ENCODE peak calls at places on chromosomes 11 and 22, in four cellular contexts. Y is mesenchymal stem cell, D is H9, G is H1. J is an unnamed sample.

GRCh38 chr11:19827399-19828135 is 114.9 kb downstream of the NAV2 start:
- DNase-seq in D (peak), G (peak), Y (no peak), J (no peak)

GRCh38 chr11:83681045-83681781 is 395.0 kb upstream of the CCDC90B start:
- DNase-seq in G (no peak), D (no peak), Y (no peak), J (peak)

GRCh38 chr11:132851247-132851646 is 681.1 kb downstream of the OPCML start:
- DNase-seq in D (no peak), Y (no peak), G (no peak), J (no peak)

GRCh38 chr22:43592470-43592869 is 180.7 kb downstream of the MPPED1 start:
- DNase-seq in G (no peak), Y (no peak), D (peak), J (peak)

GRCh38 chr22:36052505-36052941 is 23.9 kb upstream of the RBFOX2 start:
- DNase-seq in G (no peak), D (no peak), Y (peak), J (no peak)

GRCh38 chr11:96081561-96081960 is 157.7 kb upstream of the MTMR2 start:
- DNase-seq in Y (no peak), G (no peak), D (no peak), J (no peak)

GRCh38 chr11:47466201-47466600 is 17.3 kb upstream of the RAPSN start:
- DNase-seq in Y (no peak), G (no peak), D (no peak), J (no peak)

GRCh38 chr22:36385491-36386350 is 2.0 kb downstream of the MYH9 start:
- DNase-seq in G (no peak), D (no peak), Y (peak), J (no peak)

GRCh38 chr11:35787626-35788025 is 125.1 kb downstream of the TRIM44 start:
- DNase-seq in Y (no peak), D (no peak), G (no peak), J (no peak)

GRCh38 chr22:23180893-23181762 is 819 bp downstream of the BCR start:
- DNase-seq in G (no peak), Y (no peak), D (no peak), J (no peak)

GRCh38 chr11:46099973-46100335 is 21.3 kb downstream of the PHF21A start:
- DNase-seq in D (no peak), Y (peak), G (no peak), J (no peak)

GRCh38 chr11:103619480-103619879 is 417.0 kb upstream of the DDI1 start:
- DNase-seq in G (no peak), Y (no peak), D (no peak), J (no peak)

GRCh38 chr22:39820266-39820665 is 73.3 kb downstream of the ENTHD1 start:
- DNase-seq in G (no peak), Y (peak), D (no peak), J (no peak)

GRCh38 chr11:120773501-120774031 is 250.3 kb upstream of the TBCEL start:
- DNase-seq in D (no peak), Y (peak), G (no peak), J (no peak)

GRCh38 chr22:29780781-29781676 is 13.9 kb downstream of the UQCR10 start:
- DNase-seq in G (no peak), Y (peak), D (no peak), J (no peak)

GRCh38 chr22:31622980-31623379 is 39.0 kb downstream of the PISD start:
- DNase-seq in D (no peak), Y (no peak), G (no peak), J (no peak)

GRCh38 chr22:19887251-19887985 is 32.7 kb upstream of the GNB1L start:
- DNase-seq in G (no peak), D (no peak), Y (no peak), J (no peak)

GRCh38 chr22:46815896-46816721 is 53.7 kb downstream of the TBC1D22A start:
- DNase-seq in G (no peak), Y (peak), D (no peak), J (no peak)

GRCh38 chr22:20015971-20016733 is 471 bp downstream of the ARVCF start:
- DNase-seq in Y (peak), G (no peak), D (peak), J (no peak)

GRCh38 chr11:128448981-128449713 is 138.2 kb downstream of the ETS1 start:
- DNase-seq in D (no peak), G (no peak), Y (no peak), J (no peak)

GRCh38 chr11:38814670-38815069 is 2216.6 kb upstream of the RAG2 start:
- DNase-seq in Y (peak), G (no peak), D (no peak), J (no peak)

GRCh38 chr11:99154277-99154676 is 133.5 kb downstream of the CNTN5 start:
- DNase-seq in G (no peak), D (no peak), Y (no peak), J (no peak)

GRCh38 chr22:32518848-32519247 is 44.2 kb downstream of the FBXO7 start:
- DNase-seq in D (no peak), G (no peak), Y (no peak), J (no peak)

GRCh38 chr11:100791873-100792272 is 104.8 kb downstream of the ARHGAP42 start:
- DNase-seq in Y (no peak), G (peak), D (peak), J (no peak)

GRCh38 chr11:17012712-17013547 is 1.3 kb downstream of the PLEKHA7 start:
- DNase-seq in D (peak), Y (peak), G (no peak), J (peak)

GRCh38 chr11:914747-915493 is 4.3 kb upstream of the CHID1 start:
- DNase-seq in D (no peak), G (no peak), Y (no peak), J (no peak)

GRCh38 chr11:22461626-22462025 is 123.4 kb downstream of the SLC17A6 start:
- DNase-seq in D (no peak), G (no peak), Y (peak), J (no peak)

GRCh38 chr22:44894321-44894720 is 115.5 kb downstream of the PHF21B start:
- DNase-seq in G (no peak), Y (no peak), D (no peak), J (no peak)

GRCh38 chr11:78244080-78244479 is 55.4 kb downstream of the USP35 start:
- DNase-seq in Y (no peak), G (no peak), D (no peak), J (no peak)

GRCh38 chr22:31753005-31753633 is 700 bp upstream of the DEPDC5 start:
- DNase-seq in G (no peak), Y (peak), D (peak), J (peak)

GRCh38 chr11:126109941-126110731 is 47.5 kb upstream of the CDON start:
- DNase-seq in Y (peak), G (no peak), D (no peak), J (no peak)

GRCh38 chr11:56533054-56533740 is 9.9 kb downstream of the OR5M11 start:
- DNase-seq in Y (no peak), D (no peak), G (no peak), J (no peak)

GRCh38 chr22:46133588-46133855 is 16.8 kb upstream of the PPARA start:
- DNase-seq in Y (no peak), G (no peak), D (no peak), J (no peak)

GRCh38 chr22:36565686-36566085 is 36.7 kb upstream of the EIF3D start:
- DNase-seq in Y (no peak), D (no peak), G (no peak), J (no peak)

GRCh38 chr22:41589260-41589600 is 410 bp downstream of the PMM1 start:
- DNase-seq in D (no peak), G (peak), Y (peak), J (peak)

GRCh38 chr22:24553597-24554315 is 1.2 kb downstream of the GUCD1 start:
- DNase-seq in G (no peak), D (no peak), Y (peak), J (no peak)

GRCh38 chr11:130652671-130653335 is 204.4 kb downstream of the ADAMTS15 start:
- DNase-seq in D (no peak), G (no peak), Y (peak), J (no peak)

GRCh38 chr11:94932503-94932902 is 40.9 kb downstream of the CWC15 start:
- DNase-seq in Y (no peak), D (no peak), G (no peak), J (no peak)
- H2BK15ac ChIP-seq in Y (no peak), D (no peak), G (no peak), J (no peak)

GRCh38 chr22:49966716-49967332 is 6.3 kb downstream of the PIM3 start:
- DNase-seq in D (peak), G (no peak), Y (peak), J (no peak)
- H2BK12ac ChIP-seq in D (no peak), G (peak), Y (peak), J (no peak)

DNA sequence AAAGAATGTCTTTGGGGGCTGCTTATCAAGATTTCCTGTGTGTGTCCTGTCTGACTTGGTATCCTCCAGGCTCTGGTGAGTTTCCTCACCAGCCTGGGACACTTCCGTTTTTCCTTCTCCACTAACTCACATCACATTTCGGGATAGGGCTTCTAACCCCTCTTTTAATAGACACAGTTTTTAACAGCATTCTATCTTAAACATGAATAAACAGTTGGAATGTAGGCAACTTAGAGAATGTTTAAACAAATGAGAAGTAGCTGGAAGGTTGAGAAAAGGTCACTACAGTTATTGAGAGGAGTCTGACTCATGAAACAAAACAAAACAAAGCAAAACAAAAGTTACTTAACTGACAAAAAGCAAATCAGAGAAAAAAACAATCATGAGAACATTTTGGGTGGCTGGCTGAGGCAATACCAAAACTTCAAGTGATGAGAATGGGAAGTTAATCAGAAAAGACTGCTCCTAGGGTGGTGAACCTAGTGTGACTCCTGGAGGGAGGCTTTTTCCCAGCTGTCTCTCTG is 64.7 kb upstream of the CTSC start:
- DNase-seq in D (no peak), Y (peak), G (no peak), J (peak)
- H2AFZ ChIP-seq in D (no peak), Y (no peak), G (no peak), J (peak)

DNA sequence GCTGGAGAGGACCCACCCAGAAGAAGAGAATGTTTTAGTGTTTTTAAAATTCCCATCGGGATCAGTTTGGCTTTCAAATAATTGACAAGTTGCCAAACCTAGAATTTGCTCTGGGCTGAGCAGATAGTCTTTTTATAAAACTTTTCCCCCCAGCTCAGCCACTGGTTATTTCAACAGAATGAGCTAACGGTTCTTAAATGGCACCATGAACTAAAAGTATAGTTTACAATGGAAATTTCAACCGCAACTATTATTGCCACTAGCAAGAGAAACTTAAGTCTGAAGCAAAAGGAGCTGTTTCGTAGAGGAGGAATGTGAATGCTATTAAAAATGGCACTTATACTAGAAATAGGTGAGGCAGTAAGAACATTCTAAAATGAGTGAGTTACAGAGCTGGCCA is 3.4 kb downstream of the DKK3 start:
- DNase-seq in D (no peak), Y (no peak), G (no peak), J (no peak)
- H2BK15ac ChIP-seq in D (no peak), Y (no peak), G (no peak), J (no peak)

DNA sequence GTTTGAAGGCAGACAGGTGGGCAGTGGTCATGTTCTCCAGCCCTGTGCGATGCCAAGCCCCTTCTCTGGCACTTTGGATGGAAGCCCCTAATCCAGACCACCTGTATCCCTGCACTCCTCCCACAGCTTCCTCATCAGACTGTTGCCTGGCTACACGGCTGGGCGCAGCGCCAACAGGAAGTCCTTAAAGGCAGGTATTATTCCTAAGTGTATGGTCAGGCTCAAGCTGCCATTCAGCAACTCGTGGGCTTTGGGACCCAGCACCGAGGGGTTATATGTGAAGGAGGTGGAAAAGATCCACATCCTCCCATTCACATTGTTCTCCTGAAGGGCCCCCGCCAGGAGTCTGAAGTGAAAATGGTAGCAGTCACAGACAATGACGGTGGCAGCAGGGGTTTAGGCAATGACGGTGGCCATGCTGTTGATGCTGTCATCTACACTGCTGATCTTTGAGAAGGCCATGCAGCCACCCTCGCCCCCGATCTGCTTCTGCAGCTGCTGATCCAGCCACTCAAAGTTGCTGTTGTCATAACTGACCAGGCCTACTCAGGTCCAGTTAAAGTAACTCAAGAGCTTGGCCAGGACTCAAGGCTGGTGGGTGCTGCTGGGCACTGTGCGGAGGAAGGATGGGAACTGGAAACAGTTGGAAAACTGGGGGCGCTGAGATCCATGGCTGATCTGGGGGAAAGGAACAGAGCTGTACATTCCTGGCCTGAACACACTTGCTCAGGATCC is 27.7 kb downstream of the OR6Q1 start:
- DNase-seq in Y (no peak), G (no peak), D (no peak), J (no peak)
- H2BK12ac ChIP-seq in Y (no peak), G (peak), D (peak), J (peak)

DNA sequence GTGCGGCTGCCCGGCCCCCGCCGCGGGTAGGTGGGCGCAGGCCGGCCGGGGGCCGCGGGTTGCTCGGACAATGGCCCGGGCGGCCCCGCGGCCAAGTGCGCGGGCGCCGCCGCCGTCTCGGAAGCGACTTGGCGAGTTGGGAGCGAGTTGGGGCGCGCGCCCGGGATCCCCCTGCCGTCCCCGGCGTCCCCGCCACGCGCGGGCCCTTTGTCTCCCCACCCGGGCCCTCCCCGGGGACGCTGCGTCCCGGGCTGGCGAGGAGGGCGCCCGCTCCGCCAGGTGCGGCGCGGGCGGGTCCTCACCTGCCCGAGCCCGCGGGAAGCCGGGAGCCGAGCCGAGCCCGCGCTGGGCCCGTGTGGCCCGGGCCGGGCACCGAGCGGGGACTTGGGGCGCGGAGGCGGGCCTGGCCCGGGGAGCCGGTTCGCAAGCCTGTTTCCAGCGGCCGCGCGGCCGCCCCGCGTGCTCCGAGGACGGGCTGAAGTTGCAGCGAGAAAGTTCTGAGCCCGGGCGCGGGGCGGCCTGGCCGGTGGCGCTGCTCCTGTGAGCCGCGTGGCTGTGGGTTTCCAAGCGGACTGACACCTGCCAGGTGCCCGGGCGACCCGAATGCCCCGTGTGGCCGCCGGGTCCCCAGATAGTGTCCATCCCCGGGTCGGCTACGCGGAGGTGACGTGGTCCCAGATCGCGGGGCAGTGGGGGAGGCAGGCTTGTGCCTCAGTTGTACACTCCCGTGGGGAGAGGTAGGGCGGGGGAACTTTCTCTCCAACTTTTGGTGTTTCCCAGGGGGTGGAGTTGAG is 586 bp downstream of the LRP5 start:
- DNase-seq in Y (peak), G (no peak), D (no peak), J (no peak)
- H2AFZ ChIP-seq in Y (no peak), G (peak), D (no peak), J (peak)

DNA sequence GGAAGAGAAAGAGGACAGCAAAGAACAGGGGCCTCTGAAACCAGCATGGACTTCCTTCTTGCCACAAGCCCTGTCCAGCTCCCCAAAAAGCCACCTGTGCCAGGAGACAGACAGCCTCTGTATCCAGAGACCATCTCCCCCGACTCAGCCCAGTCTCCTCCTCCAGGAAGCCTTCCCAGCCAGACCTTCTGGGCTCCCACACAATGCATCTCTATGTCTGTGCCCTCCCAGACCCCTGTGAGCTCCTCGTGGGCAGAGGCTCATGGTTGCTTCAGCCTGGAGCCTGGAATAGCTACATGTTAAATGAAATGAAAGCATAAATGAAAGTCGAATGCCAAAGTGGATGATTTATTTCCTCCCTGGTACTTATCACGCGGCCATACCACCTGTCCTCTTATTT is 7.3 kb upstream of the ARAP1 start:
- DNase-seq in Y (no peak), D (no peak), G (no peak), J (no peak)
- H2BK15ac ChIP-seq in Y (no peak), D (no peak), G (no peak), J (no peak)

GRCh38 chr11:8221917-8222316 is 41.8 kb downstream of the LMO1 start:
- DNase-seq in D (no peak), G (no peak), Y (no peak), J (no peak)

GRCh38 chr11:8219257-8220021 is 44.2 kb downstream of the LMO1 start:
- DNase-seq in D (peak), Y (peak), G (no peak), J (no peak)

GRCh38 chr11:8222820-8223512 is 40.7 kb downstream of the LMO1 start:
- DNase-seq in Y (no peak), D (no peak), G (no peak), J (no peak)

GRCh38 chr11:8220261-8221024 is 43.2 kb downstream of the LMO1 start:
- DNase-seq in Y (no peak), G (no peak), D (no peak), J (no peak)

GRCh38 chr11:8221025-8221723 is 42.5 kb downstream of the LMO1 start:
- DNase-seq in D (no peak), Y (no peak), G (no peak), J (no peak)
- H2BK12ac ChIP-seq in D (no peak), Y (no peak), G (no peak), J (no peak)

GRCh38 chr22:49962751-49963646 is 2.4 kb downstream of the PIM3 start:
- DNase-seq in G (no peak), Y (no peak), D (peak), J (no peak)
- H2AFZ ChIP-seq in G (no peak), Y (no peak), D (no peak), J (no peak)

DNA sequence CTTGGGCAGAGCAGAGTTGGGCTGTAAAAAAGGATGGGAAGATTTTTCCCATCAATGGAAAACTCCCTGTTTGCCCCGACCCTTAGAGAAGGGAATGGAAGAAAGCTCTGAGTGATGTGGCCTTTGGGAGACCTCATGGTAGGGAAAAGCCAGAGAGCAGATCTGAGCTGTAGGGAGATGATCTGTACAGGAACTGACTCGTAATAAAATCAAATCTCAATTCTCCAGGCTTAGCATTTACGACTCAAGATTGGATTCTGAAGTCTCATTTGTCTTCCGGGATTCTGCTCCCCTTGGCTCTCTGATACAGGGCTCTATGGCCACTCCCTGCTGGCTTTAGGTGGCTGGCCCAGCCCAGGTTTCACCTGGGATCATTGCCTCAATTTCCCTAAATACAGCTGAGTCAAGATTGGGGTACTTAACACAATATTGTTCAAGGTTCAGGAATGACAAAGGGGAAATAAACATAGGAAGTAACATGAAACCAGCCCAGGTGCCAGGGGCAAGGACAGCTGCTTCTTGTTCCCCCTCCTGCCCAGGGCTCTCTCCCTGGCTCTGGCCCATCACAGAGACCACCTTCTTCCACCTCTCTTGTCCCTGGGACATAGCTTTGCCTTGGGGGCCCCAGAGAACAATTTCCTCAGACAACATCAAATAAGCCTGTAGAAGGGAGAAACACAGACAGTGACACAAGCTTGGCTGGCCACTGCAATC is 38.4 kb upstream of the THY1 start:
- DNase-seq in G (no peak), Y (peak), D (no peak), J (no peak)
- H2BK15ac ChIP-seq in G (no peak), Y (no peak), D (no peak), J (no peak)